ENCODE peak calls at places on chromosomes 16 and 17, in eight cellular contexts. W is right cardiac atrium, K is memory B cell, P is globus pallidus, E is fibroblast of pulmonary artery, F is astrocyte of the spinal cord, X is NCI-H1436, Q is occipital lobe. D is an unnamed sample.
A peak's percentile ranks its signal among the peaks of the same experiment; 100 is the strongest.

GRCh38 chr16:53673189-53673588 is 30.5 kb downstream of the RPGRIP1L start:
- DNase-seq in W (no peak), Q (no peak), K (no peak), E (no peak), F (no peak), P (no peak), X (no peak), D (no peak)

GRCh38 chr17:77728022-77728671 is 230.4 kb upstream of the TNRC6C start:
- DNase-seq in K (no peak), P (no peak), Q (no peak), X (peak; percentile 59), E (no peak), F (no peak), W (peak; percentile 61), D (no peak)

GRCh38 chr17:61833536-61834203 is 29.7 kb downstream of the BRIP1 start:
- DNase-seq in W (no peak), P (no peak), F (peak; percentile 36), E (peak; percentile 60), Q (no peak), X (no peak), K (no peak), D (peak; percentile 76)

GRCh38 chr17:21166599-21167265 is 40.0 kb downstream of the DHRS7B start:
- DNase-seq in W (no peak), P (no peak), Q (no peak), K (no peak), X (no peak), E (peak; percentile 39), F (no peak), D (peak; percentile 11)

GRCh38 chr17:55706808-55707773 is 15.6 kb downstream of the TMEM100 start:
- DNase-seq in E (no peak), K (no peak), X (no peak), W (no peak), F (no peak), Q (no peak), P (no peak), D (no peak)

GRCh38 chr16:3266873-3267537 is 10.6 kb upstream of the MEFV start:
- DNase-seq in P (peak; percentile 32), X (peak; percentile 9), W (no peak), Q (no peak), K (no peak), E (peak; percentile 67), F (no peak), D (peak; percentile 35)

GRCh38 chr17:67289174-67289876 is 44.3 kb upstream of the HELZ start:
- DNase-seq in Q (peak; percentile 47), E (peak; percentile 96), F (peak; percentile 55), K (no peak), X (no peak), W (peak; percentile 90), P (peak; percentile 60), D (peak; percentile 55)

GRCh38 chr17:337866-338265 is 14.7 kb downstream of the RPH3AL start:
- DNase-seq in E (no peak), F (no peak), P (no peak), K (no peak), Q (peak; percentile 53), X (peak; percentile 95), W (peak; percentile 2), D (no peak)

GRCh38 chr17:50426814-50427787 is 1.1 kb downstream of the ACSF2 start:
- DNase-seq in Q (no peak), X (no peak), F (peak; percentile 17), W (peak; percentile 28), K (peak; percentile 18), E (peak; percentile 31), P (peak; percentile 3), D (peak; percentile 37)

GRCh38 chr17:82386256-82386831 is 14.8 kb downstream of the UTS2R start:
- DNase-seq in P (no peak), E (no peak), W (no peak), X (no peak), Q (no peak), K (no peak), F (no peak), D (no peak)

GRCh38 chr17:49249292-49249794 is 18.8 kb upstream of the PHOSPHO1 start:
- DNase-seq in X (no peak), P (no peak), E (peak; percentile 41), W (peak; percentile 73), K (no peak), Q (no peak), F (peak; percentile 47), D (no peak)